ENCODE peak calls at places on chromosomes 11 and 22, in six cellular contexts. P is neural crest cell; I is psoas muscle; R is stimulated activated CD4-positive, alpha-beta T cell treated with anti-CD3 and anti-CD28 coated beads, Interleukin-1b, Interleukin-23, amount 100 ng/mL, for 1 hour; F is activated CD8-positive, alpha-beta memory T cell treated with anti-CD3 and anti-CD28 coated beads for 24 hours; O is pancreas. W is an unnamed sample.

GRCh38 chr22:46377566-46378498 is 42.3 kb downstream of the TRMU start:
- DNase-seq in O (peak; percentile 92), I (no peak), F (no peak), R (no peak), P (peak; percentile 22), W (peak; percentile 56)

GRCh38 chr11:393219-394033 is 583 bp upstream of the PKP3 start:
- DNase-seq in I (no peak), P (no peak), F (no peak), R (no peak), O (peak; percentile 60), W (no peak)

GRCh38 chr22:19608114-19608494 is 83.9 kb upstream of the CLDN5 start:
- DNase-seq in O (no peak), R (no peak), P (no peak), F (no peak), I (no peak), W (no peak)

GRCh38 chr11:130435671-130436070 is 7.3 kb upstream of the ADAMTS8 start:
- DNase-seq in R (no peak), I (no peak), F (no peak), P (no peak), O (no peak), W (no peak)

GRCh38 chr11:117232911-117233409 is 489 bp downstream of the RNF214 start:
- DNase-seq in I (peak; percentile 38), O (no peak), F (peak; percentile 67), P (peak; percentile 33), R (no peak), W (peak; percentile 38)

GRCh38 chr11:129803533-129803932 is 12.1 kb upstream of the TMEM45B start:
- DNase-seq in P (no peak), O (no peak), R (no peak), F (no peak), I (no peak), W (no peak)

GRCh38 chr11:12235549-12235944 is 125.2 kb downstream of the MICAL2 start:
- DNase-seq in I (no peak), P (no peak), O (no peak), F (no peak), R (no peak), W (no peak)

GRCh38 chr11:64619811-64620285 is 28.8 kb downstream of the SLC22A12 start:
- DNase-seq in P (no peak), F (no peak), I (peak; percentile 31), O (peak; percentile 60), R (no peak), W (peak; percentile 66)

GRCh38 chr11:100676901-100677300 is 10.2 kb upstream of the ARHGAP42 start:
- DNase-seq in F (no peak), O (no peak), R (no peak), I (no peak), P (no peak), W (peak; percentile 52)

GRCh38 chr11:20097319-20098221 is 62.7 kb downstream of the DBX1 start:
- DNase-seq in F (no peak), I (no peak), O (no peak), R (no peak), P (no peak), W (no peak)

GRCh38 chr22:26632422-26633155 is 10.8 kb downstream of the CRYBA4 start:
- DNase-seq in P (no peak), R (no peak), O (no peak), F (no peak), I (no peak), W (no peak)

GRCh38 chr22:44578516-44579230 is 80.6 kb upstream of the RTL6 start:
- DNase-seq in I (no peak), F (peak; percentile 43), R (no peak), O (no peak), P (no peak), W (no peak)

GRCh38 chr11:103927535-103927934 is 108.9 kb upstream of the DDI1 start:
- DNase-seq in R (no peak), O (no peak), F (no peak), P (no peak), I (no peak), W (no peak)

GRCh38 chr11:33618956-33619355 is 81.7 kb downstream of the C11orf91 start:
- DNase-seq in O (no peak), F (no peak), P (no peak), I (no peak), R (no peak), W (no peak)

GRCh38 chr11:77322506-77322905 is 21.0 kb upstream of the GDPD4 start:
- DNase-seq in I (no peak), P (no peak), O (peak; percentile 36), R (no peak), F (no peak), W (no peak)

GRCh38 chr11:119504366-119504765 is 81.4 kb upstream of the THY1 start:
- DNase-seq in R (no peak), I (no peak), O (no peak), F (no peak), P (no peak), W (no peak)

GRCh38 chr11:15471709-15472404 is 357.1 kb downstream of the INSC start:
- DNase-seq in F (no peak), I (no peak), R (no peak), P (no peak), O (no peak), W (no peak)

GRCh38 chr11:93025558-93026255 is 56.3 kb downstream of the MTNR1B start:
- DNase-seq in I (no peak), P (no peak), O (no peak), R (no peak), F (no peak), W (no peak)

GRCh38 chr22:49998718-49999062 is 13.9 kb downstream of the IL17REL start:
- DNase-seq in P (no peak), O (no peak), I (no peak), F (no peak), R (no peak), W (no peak)

GRCh38 chr22:40621309-40622151 is 15.0 kb downstream of the MRTFA start:
- DNase-seq in R (no peak), O (no peak), I (no peak), F (no peak), P (no peak), W (no peak)

GRCh38 chr22:42887523-42888507 is 30.7 kb upstream of the ARFGAP3 start:
- DNase-seq in O (peak; percentile 85), R (no peak), P (no peak), F (no peak), I (no peak), W (no peak)

GRCh38 chr11:18706330-18707243 is 8.0 kb downstream of the TMEM86A start:
- DNase-seq in R (peak; percentile 32), I (peak; percentile 52), P (no peak), F (peak; percentile 70), O (peak; percentile 53), W (peak; percentile 69)

GRCh38 chr22:23240639-23241389 is 60.5 kb downstream of the BCR start:
- DNase-seq in F (no peak), P (no peak), R (no peak), O (peak; percentile 17), I (no peak), W (peak; percentile 62)

GRCh38 chr11:28649922-28650321 is 541.7 kb downstream of the METTL15 start:
- DNase-seq in R (no peak), O (no peak), F (no peak), I (no peak), P (no peak), W (no peak)

GRCh38 chr22:50498322-50498861 is 9.1 kb downstream of the LMF2 start:
- DNase-seq in F (peak; percentile 83), P (peak; percentile 64), I (no peak), R (peak; percentile 39), O (peak; percentile 75), W (peak; percentile 85)

GRCh38 chr11:19978668-19979518 is 181.4 kb downstream of the DBX1 start:
- DNase-seq in R (no peak), O (no peak), F (no peak), I (no peak), P (no peak), W (no peak)

GRCh38 chr11:75100314-75100713 is 3.6 kb upstream of the OR2AT4 start:
- DNase-seq in P (no peak), R (no peak), F (no peak), I (no peak), O (no peak), W (no peak)

GRCh38 chr22:35918466-35918865 is 110.2 kb downstream of the RBFOX2 start:
- DNase-seq in F (no peak), P (no peak), R (no peak), I (no peak), O (no peak), W (no peak)

GRCh38 chr11:8760896-8761295 is 78.3 kb downstream of the RPL27A start:
- DNase-seq in I (no peak), O (no peak), F (no peak), R (no peak), P (no peak), W (no peak)

GRCh38 chr11:1082728-1083620 is 8.3 kb downstream of the MUC2 start:
- DNase-seq in I (peak; percentile 9), F (no peak), P (no peak), O (no peak), R (no peak), W (peak; percentile 12)

GRCh38 chr22:39662677-39663034 is 92.1 kb downstream of the CACNA1I start:
- DNase-seq in R (no peak), O (no peak), F (peak; percentile 67), I (no peak), P (no peak), W (no peak)

GRCh38 chr11:119886667-119887230 is 157.7 kb upstream of the NECTIN1 start:
- DNase-seq in I (no peak), O (no peak), P (no peak), R (no peak), F (no peak), W (no peak)

GRCh38 chr22:19121631-19122142 is 525 bp downstream of the DGCR2 start:
- DNase-seq in F (peak; percentile 76), R (no peak), O (peak; percentile 80), I (peak; percentile 74), P (peak; percentile 29), W (peak; percentile 49)